ENCODE peak calls at places on chromosome 1, in seven cellular contexts. J is brain microvascular endothelial cell, H is testis, K is pancreas, E is neural progenitor cell, Y is IMR-90, F is heart right ventricle. L is an unnamed sample. For H3K27me3, the result is how much of the 10 kb centered on the place peaks cover.

GRCh38 chr1:160814316-160814715 is 18.3 kb downstream of the LY9 start:
- DNase-seq in J (no peak), H (no peak), K (no peak), E (no peak), Y (no peak), F (no peak), L (no peak)

GRCh38 chr1:199102239-199102638 is 463.4 kb downstream of the PTPRC start:
- DNase-seq in J (no peak), H (no peak), K (no peak), E (no peak), Y (no peak), F (no peak), L (no peak)

GRCh38 chr1:147757015-147757990 is 3.1 kb downstream of the GJA5 start:
- DNase-seq in J (no peak), H (no peak), K (no peak), E (no peak), Y (no peak), F (no peak), L (no peak)

GRCh38 chr1:61953076-61953789 is 211.0 kb downstream of the PATJ start:
- DNase-seq in J (no peak), H (no peak), K (no peak), E (no peak), Y (no peak), F (no peak), L (no peak)

GRCh38 chr1:18716112-18716784 is 85.6 kb downstream of the PAX7 start:
- DNase-seq in J (no peak), H (no peak), K (no peak), E (no peak), Y (no peak), F (no peak), L (no peak)

GRCh38 chr1:89725016-89725380 is 92.1 kb downstream of the LRRC8C start:
- DNase-seq in J (peak), H (no peak), K (no peak), E (no peak), Y (peak), F (no peak), L (no peak)

GRCh38 chr1:229117664-229118300 is 153.1 kb upstream of the RAB4A start:
- DNase-seq in J (no peak), H (peak), K (peak), E (no peak), Y (peak), F (peak), L (no peak)

GRCh38 chr1:69230223-69230622 is 337.5 kb upstream of the LRRC7 start:
- DNase-seq in J (no peak), H (no peak), K (no peak), E (no peak), Y (no peak), F (no peak), L (no peak)

GRCh38 chr1:7299994-7300393 is 471.1 kb upstream of the VAMP3 start:
- DNase-seq in J (peak), H (no peak), K (no peak), E (no peak), Y (peak), F (no peak), L (no peak)

GRCh38 chr1:173017792-173018191 is 32.9 kb downstream of the TNFSF18 start:
- DNase-seq in J (no peak), H (no peak), K (no peak), E (no peak), Y (no peak), F (no peak), L (no peak)

GRCh38 chr1:180535418-180535999 is 23.3 kb upstream of the OVAAL start:
- DNase-seq in J (no peak), H (no peak), K (no peak), E (no peak), Y (no peak), F (no peak), L (no peak)
- TF ChIP-seq CTCF in J (no peak), H (no peak), K (no peak), E (no peak), Y (no peak), F (no peak), L (no peak)

DNA sequence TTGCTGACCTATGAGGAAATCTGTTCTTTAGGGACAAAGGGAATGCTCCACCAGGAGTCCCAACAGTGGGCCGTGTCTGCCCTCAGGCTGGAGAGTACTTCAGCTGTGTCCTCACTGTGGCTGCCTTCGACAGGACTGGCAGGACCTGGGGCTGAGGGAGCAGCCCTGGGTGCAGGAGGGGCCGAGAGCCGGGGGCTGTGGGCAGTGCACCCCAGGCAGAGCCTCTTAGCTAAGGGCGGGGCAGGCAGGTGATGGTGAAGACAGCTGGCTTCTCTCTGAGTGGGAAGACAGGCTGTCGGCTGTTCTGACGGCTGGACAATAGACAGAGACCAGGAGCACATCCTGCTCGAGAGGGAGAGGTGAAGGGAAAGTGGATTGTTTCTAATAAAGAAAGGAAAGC is 91.7 kb downstream of the STUM start:
- DNase-seq in J (no peak), H (no peak), K (peak), E (no peak), Y (no peak), F (no peak), L (no peak)
- H3K27ac ChIP-seq in J (no peak), H (no peak), K (no peak), E (no peak), Y (no peak), F (no peak), L (peak)

DNA sequence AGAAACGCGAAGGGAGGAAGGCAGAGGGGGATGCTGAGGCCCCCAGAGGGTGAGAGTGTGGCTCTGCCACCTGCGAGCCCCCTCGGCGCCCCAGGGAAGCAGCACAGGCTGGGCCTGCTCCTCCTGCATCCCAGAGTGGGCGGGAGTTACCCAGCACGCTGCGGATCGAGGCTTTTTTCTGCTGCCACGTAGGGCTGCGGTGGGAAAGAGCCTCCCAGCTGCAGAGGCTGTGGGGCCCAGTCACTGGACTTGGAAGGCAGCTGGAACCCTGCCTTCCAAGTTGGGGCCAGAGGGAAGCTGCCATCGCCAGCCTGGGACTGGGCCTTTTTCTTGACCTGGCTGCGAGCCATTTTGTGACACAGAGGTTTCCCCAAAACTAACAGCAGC is 2.3 kb upstream of the GRIK3 start:
- DNase-seq in J (no peak), H (no peak), K (no peak), E (peak), Y (no peak), F (no peak), L (no peak)
- H3K27me3 ChIP-seq in J (half or more), H (under half), K (under half), E (half or more), Y (under half), F (half or more), L (half or more)

GRCh38 chr1:183025782-183026774 is 2.9 kb downstream of the LAMC1 start:
- DNase-seq in J (no peak), H (no peak), K (no peak), E (no peak), Y (peak), F (no peak), L (no peak)
- TF ChIP-seq CTCF in J (no peak), H (no peak), K (no peak), E (no peak), Y (no peak), F (no peak), L (no peak)

DNA sequence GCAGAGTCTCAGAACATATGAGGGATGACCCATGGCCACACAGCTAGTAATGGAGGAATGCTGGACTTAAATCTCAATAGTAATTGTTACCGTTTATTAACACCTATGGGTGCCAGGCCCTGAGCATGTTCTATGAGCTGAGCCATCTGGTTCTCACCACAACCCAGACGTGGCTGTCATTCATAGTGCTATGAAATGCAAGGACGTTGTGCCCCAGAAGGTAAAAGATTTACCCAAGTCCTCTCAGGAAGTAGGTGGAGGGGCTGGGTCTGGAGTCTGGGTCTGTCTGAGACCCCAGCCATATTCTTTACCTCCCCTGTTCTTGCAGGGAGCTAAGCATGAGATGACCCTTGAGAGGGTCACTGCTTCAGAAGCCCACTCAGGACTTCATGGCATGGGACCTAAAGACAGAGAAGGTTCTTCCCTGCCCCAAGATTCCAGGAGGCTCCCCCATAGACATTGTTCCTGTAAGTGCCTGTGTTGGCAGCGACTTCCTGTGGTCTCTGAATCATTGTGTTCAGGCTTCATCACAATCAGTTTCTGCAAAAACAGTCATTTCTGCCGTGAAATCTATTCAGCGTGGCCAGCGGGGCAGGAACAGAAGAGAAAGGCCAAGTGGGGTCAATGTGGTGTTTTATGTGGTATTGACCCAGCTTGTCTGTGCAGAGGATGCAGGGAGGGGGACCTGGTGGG is 475.4 kb downstream of the PTPRU start:
- DNase-seq in J (peak), H (no peak), K (no peak), E (no peak), Y (peak), F (no peak), L (no peak)
- H3K27ac ChIP-seq in J (no peak), H (no peak), K (no peak), E (no peak), Y (peak), F (no peak), L (no peak)

DNA sequence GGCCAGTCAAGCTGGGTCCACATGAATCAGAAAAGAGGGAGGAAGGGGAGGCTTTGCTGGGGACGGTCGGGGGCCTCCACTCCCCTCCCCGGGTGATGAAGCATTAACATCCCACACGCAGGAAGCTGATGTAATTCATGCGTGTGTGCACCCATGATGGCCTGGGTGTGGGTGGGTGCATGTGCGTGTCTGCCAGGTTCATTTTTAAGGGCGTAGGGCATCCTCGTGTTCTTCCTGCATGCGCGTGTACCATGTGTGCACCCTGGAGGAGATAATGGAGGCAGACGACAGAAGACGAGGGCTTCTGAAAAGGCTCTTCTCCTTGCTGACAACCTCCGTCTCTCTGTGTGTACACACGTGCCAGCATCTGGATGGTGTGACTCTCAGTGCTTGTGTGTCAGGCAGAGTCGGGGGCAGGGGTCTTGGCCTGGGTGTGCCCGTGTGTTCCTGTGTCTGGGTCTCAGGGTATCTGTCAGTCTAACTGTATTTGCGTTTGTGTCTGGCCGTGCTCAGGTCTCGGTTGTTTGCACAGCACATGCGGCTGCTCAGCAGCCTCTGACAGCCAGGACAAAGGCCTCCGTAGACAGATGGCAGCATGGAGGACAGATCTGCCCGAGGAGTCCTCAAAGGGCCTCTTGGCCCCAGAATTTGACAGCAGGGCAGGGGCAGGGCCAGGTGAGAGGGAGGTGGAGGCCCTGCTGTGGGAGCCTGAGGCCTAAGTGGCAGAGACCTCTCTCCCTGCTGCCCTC is 2.4 kb downstream of the RAP1GAP start:
- DNase-seq in J (no peak), H (no peak), K (no peak), E (no peak), Y (no peak), F (no peak), L (no peak)
- H3K27me3 ChIP-seq in J (half or more), H (under half), K (under half), E (under half), Y (half or more), F (half or more), L (half or more)

DNA sequence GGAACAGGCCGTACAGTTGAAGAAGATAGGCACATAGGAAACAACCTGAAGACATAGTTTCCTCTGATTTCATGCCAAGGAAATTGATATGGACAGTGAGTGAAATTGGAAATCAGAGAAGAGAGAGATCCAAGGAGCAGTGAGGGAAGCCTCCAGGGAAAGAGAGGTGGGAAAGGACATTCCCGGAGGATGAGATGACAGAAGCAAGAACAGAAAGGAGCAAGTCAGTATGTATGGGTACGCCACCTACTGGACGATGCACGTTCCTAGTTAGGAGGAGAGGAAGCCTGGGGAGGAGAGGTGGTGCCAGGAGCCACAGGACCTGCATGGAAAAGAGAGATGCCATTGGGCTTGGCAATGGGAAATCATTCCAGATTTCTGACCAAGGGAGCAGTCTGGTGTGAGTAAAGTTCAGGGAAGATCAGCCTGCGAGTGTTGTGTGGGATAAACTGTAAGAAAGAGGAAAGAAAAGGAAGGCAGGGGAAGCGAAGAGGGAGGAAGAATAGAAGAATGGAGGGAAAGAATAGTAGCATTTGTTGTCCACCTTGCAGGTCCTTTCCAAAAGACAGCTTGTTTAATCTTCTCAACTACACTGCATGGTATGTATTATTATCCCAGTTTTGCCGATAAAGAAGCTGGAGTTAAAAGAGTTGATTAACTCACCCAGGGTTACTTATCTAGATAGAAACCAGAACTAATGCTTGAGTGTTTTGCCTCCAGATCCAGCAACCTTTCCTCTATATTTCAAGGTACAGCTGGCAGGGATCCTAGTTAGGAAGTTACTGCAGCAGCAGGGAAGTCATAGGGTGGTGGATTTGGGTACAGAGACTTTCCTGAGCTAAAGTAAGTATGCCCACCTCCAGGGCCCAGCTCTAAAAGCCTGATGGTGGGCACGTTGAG is 27.4 kb downstream of the C1orf116 start:
- DNase-seq in J (peak), H (peak), K (peak), E (peak), Y (peak), F (no peak), L (peak)
- TF ChIP-seq CTCF in J (peak), H (peak), K (peak), E (peak), Y (peak), F (peak), L (peak)

DNA sequence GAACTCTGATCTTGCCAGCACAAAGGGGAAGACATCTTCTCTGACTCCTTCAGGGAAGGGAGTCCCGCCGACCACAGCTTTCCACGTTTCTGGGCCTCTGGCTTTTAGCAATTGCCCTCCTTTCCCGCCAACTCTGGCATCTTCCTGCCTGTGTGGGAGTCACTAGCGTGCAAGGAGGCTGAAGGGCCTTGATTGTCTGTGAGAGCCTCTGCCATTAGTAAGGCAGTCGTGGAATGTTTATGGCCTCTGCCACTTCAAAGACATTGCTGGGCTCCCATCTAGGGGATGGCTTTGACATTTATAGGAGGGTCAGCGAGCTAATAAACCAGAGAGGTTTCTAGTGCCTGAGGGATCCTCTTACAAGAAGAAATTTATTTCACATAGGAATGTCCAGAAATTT is 14.3 kb upstream of the PROK1 start:
- DNase-seq in J (no peak), H (peak), K (no peak), E (no peak), Y (peak), F (no peak), L (no peak)
- H3K27ac ChIP-seq in J (no peak), H (peak), K (no peak), E (no peak), Y (no peak), F (no peak), L (no peak)